ENCODE peak calls at places on chromosomes 3 and 15, in ten cellular contexts. N is left ventricle myocardium superior, Y is fibroblast of the aortic adventitia, V is T-helper 17 cell, J is Daoy, S is NCI-H1105, H is dorsolateral prefrontal cortex, T is M059J, R is BJ, Z is A549. C is an unnamed sample.

GRCh38 chr3:53426918-53427317 is 67.5 kb upstream of the CACNA1D start:
- DNase-seq in Y (no peak), J (peak), H (no peak), T (no peak), N (no peak), V (no peak), R (no peak), Z (peak), S (no peak), C (no peak)

GRCh38 chr15:47870956-47871625 is 153.8 kb downstream of the SEMA6D start:
- DNase-seq in S (peak), Z (no peak), N (no peak), J (peak), H (no peak), V (no peak), Y (peak), T (peak), R (peak), C (no peak)

GRCh38 chr3:24763421-24763820 is 268.8 kb upstream of the THRB start:
- DNase-seq in T (peak), Z (no peak), H (no peak), R (no peak), J (peak), S (no peak), V (no peak), N (no peak), Y (no peak), C (no peak)

GRCh38 chr3:89740029-89740880 is 632.8 kb downstream of the EPHA3 start:
- DNase-seq in Y (no peak), V (no peak), Z (no peak), R (no peak), T (no peak), H (no peak), N (no peak), S (no peak), J (no peak), C (no peak)

GRCh38 chr3:126436826-126437717 is 38.6 kb downstream of the ZXDC start:
- DNase-seq in J (no peak), N (no peak), H (peak), R (no peak), Y (no peak), Z (no peak), S (no peak), T (no peak), V (no peak), C (no peak)

GRCh38 chr3:130111185-130111864 is 29.7 kb downstream of the ALG1L2 start:
- DNase-seq in N (peak), Z (peak), S (peak), Y (peak), H (peak), V (peak), J (peak), R (peak), T (peak), C (peak)

GRCh38 chr3:152505926-152506325 is 237.2 kb downstream of the MBNL1 start:
- DNase-seq in N (no peak), Z (no peak), S (no peak), V (no peak), Y (no peak), J (no peak), T (no peak), R (no peak), H (no peak), C (no peak)

GRCh38 chr3:196080997-196081833 is 675 bp downstream of the TFRC start:
- DNase-seq in R (no peak), N (peak), S (peak), Y (peak), V (peak), T (peak), Z (peak), J (peak), H (peak), C (peak)

C was measured in NCI-H1417.